ENCODE peak calls at places on chromosomes 11 and 22, in seven cellular contexts. A, P, R, G, I, M and F are unnamed samples.

GRCh38 chr11:131744847-131745246 is 374.4 kb downstream of the NTM start:
- DNase-seq in P (no peak), G (no peak), M (no peak), R (no peak), A (no peak), I (peak; percentile 58), F (no peak)

GRCh38 chr11:111720801-111721494 is 45.2 kb downstream of the PPP2R1B start:
- DNase-seq in A (no peak), I (no peak), M (no peak), G (no peak), R (no peak), P (no peak), F (no peak)

GRCh38 chr11:120924109-120924508 is 99.8 kb upstream of the TBCEL start:
- DNase-seq in I (no peak), R (no peak), P (no peak), G (no peak), A (no peak), M (no peak), F (no peak)

GRCh38 chr11:63764201-63764711 is 4.3 kb downstream of the ZFTA start:
- DNase-seq in M (no peak), P (no peak), R (no peak), G (no peak), A (no peak), I (no peak), F (no peak)

GRCh38 chr11:3217751-3218482 is 696 bp downstream of the MRGPRG start:
- DNase-seq in A (no peak), I (no peak), G (no peak), R (peak; percentile 78), M (no peak), P (no peak), F (no peak)

GRCh38 chr11:74321487-74322188 is 10.2 kb upstream of the P4HA3 start:
- DNase-seq in M (peak; percentile 29), I (peak; percentile 46), A (peak; percentile 12), R (no peak), G (no peak), P (no peak), F (no peak)

GRCh38 chr11:130612291-130612802 is 163.9 kb downstream of the ADAMTS15 start:
- DNase-seq in I (peak; percentile 52), R (no peak), G (no peak), A (no peak), P (no peak), M (no peak), F (no peak)

GRCh38 chr11:1807628-1807995 is 27.2 kb upstream of the SYT8 start:
- DNase-seq in R (no peak), I (no peak), P (no peak), M (no peak), G (no peak), A (no peak), F (no peak)

GRCh38 chr11:59429924-59430516 is 3.8 kb upstream of the OR5A2 start:
- DNase-seq in P (peak; percentile 56), R (no peak), A (peak; percentile 53), M (peak; percentile 15), I (peak; percentile 70), G (no peak), F (peak; percentile 32)

GRCh38 chr11:61510980-61511373 is 2.4 kb downstream of the LRRC10B start:
- DNase-seq in G (no peak), A (no peak), I (no peak), P (no peak), M (no peak), R (no peak), F (no peak)

GRCh38 chr11:13883042-13883441 is 79.5 kb upstream of the SPON1 start:
- DNase-seq in G (no peak), R (no peak), A (no peak), P (no peak), I (no peak), M (no peak), F (no peak)

GRCh38 chr22:28674121-28674563 is 5.5 kb downstream of the TTC28 start:
- DNase-seq in G (no peak), R (no peak), P (no peak), M (no peak), A (no peak), I (no peak), F (no peak)

GRCh38 chr22:43236401-43237166 is 49.6 kb upstream of the TTLL12 start:
- DNase-seq in G (no peak), P (no peak), R (no peak), M (peak; percentile 78), A (no peak), I (no peak), F (no peak)

GRCh38 chr11:69711824-69712801 is 8.3 kb upstream of the FGF19 start:
- DNase-seq in R (no peak), I (no peak), A (no peak), M (no peak), P (peak; percentile 75), G (no peak), F (no peak)

GRCh38 chr11:789951-790350 is at the start of gene CEND1:
- DNase-seq in R (no peak), I (peak; percentile 44), G (no peak), P (no peak), M (no peak), A (no peak), F (no peak)

GRCh38 chr11:110711776-110712642 is at the start of gene ARHGAP20:
- DNase-seq in I (peak; percentile 48), M (peak; percentile 53), P (no peak), G (no peak), R (peak; percentile 93), A (peak; percentile 6), F (no peak)

GRCh38 chr11:80330302-80330701 is 889.5 kb upstream of the TENM4 start:
- DNase-seq in R (no peak), G (no peak), M (no peak), I (peak; percentile 80), P (no peak), A (no peak), F (no peak)

GRCh38 chr11:13329670-13330401 is 52.2 kb downstream of the BMAL1 start:
- DNase-seq in R (no peak), M (peak; percentile 40), I (peak; percentile 75), P (no peak), A (no peak), G (peak; percentile 70), F (peak; percentile 76)

GRCh38 chr22:17774206-17774927 is at the start of gene BID:
- DNase-seq in I (peak; percentile 35), A (no peak), R (no peak), M (peak; percentile 54), P (no peak), G (no peak), F (no peak)

GRCh38 chr22:45071618-45072017 is 61.8 kb upstream of the PHF21B start:
- DNase-seq in I (no peak), P (no peak), G (no peak), A (no peak), R (no peak), M (no peak), F (no peak)

GRCh38 chr11:125036933-125037332 is 26.2 kb upstream of the SLC37A2 start:
- DNase-seq in P (no peak), G (no peak), A (no peak), R (no peak), I (peak; percentile 70), M (no peak), F (no peak)

GRCh38 chr11:121336279-121336947 is 43.8 kb downstream of the SC5D start:
- DNase-seq in P (no peak), R (no peak), M (no peak), G (no peak), A (no peak), I (no peak), F (no peak)

GRCh38 chr22:49913026-49913425 is 5.2 kb downstream of the ALG12 start:
- DNase-seq in R (no peak), A (no peak), G (no peak), I (no peak), P (no peak), M (no peak), F (no peak)

GRCh38 chr11:84800755-84801346 is 826.3 kb downstream of the DLG2 start:
- DNase-seq in M (no peak), G (no peak), R (no peak), A (peak; percentile 13), P (peak; percentile 12), I (peak; percentile 61), F (peak; percentile 33)

GRCh38 chr22:39117585-39118191 is 20.6 kb downstream of the APOBEC3H start:
- DNase-seq in G (no peak), P (peak; percentile 53), A (peak; percentile 60), M (peak; percentile 32), I (peak; percentile 63), R (no peak), F (no peak)

GRCh38 chr11:4531666-4532065 is 13.3 kb upstream of the OR52M1 start:
- DNase-seq in G (no peak), M (no peak), I (no peak), P (no peak), A (peak; percentile 24), R (no peak), F (no peak)

GRCh38 chr11:3177931-3178330 is 12.8 kb upstream of the OSBPL5 start:
- DNase-seq in G (no peak), I (no peak), P (no peak), R (no peak), M (no peak), A (no peak), F (no peak)

GRCh38 chr11:86408845-86409244 is 34.2 kb downstream of the CCDC81 start:
- DNase-seq in R (no peak), M (no peak), A (no peak), G (no peak), I (peak; percentile 9), P (no peak), F (no peak)

GRCh38 chr11:68146010-68146540 is 24.9 kb upstream of the CHKA start:
- DNase-seq in M (peak; percentile 85), A (peak; percentile 65), P (no peak), I (no peak), R (peak; percentile 95), G (peak; percentile 60), F (peak; percentile 93)

GRCh38 chr11:134206185-134206584 is 17.6 kb downstream of the NCAPD3 start:
- DNase-seq in I (no peak), A (no peak), P (no peak), M (no peak), G (no peak), R (no peak), F (no peak)

GRCh38 chr11:88603499-88603898 is 266.0 kb upstream of the CTSC start:
- DNase-seq in G (no peak), A (no peak), I (no peak), R (no peak), P (no peak), M (no peak), F (no peak)
- H3K4me3 ChIP-seq in G (no peak overlapping the region), A (no peak overlapping the region), I (no peak overlapping the region), R (no peak overlapping the region), P (no peak overlapping the region), M (no peak overlapping the region), F (no peak overlapping the region)

GRCh38 chr22:25395468-25395867 is 169.0 kb upstream of the GRK3 start:
- DNase-seq in P (no peak), M (no peak), I (no peak), A (no peak), R (no peak), G (no peak), F (no peak)
- H3K4me3 ChIP-seq in P (no peak overlapping the region), M (no peak overlapping the region), I (no peak overlapping the region), A (no peak overlapping the region), R (no peak overlapping the region), G (no peak overlapping the region), F (no peak overlapping the region)

GRCh38 chr11:27401760-27402316 is 38.8 kb upstream of the CCDC34 start:
- DNase-seq in R (no peak), A (peak; percentile 85), P (no peak), G (no peak), M (no peak), I (peak; percentile 54), F (no peak)
- H3K4me3 ChIP-seq in R (no peak overlapping the region), A (no peak overlapping the region), P (no peak overlapping the region), G (no peak overlapping the region), M (no peak overlapping the region), I (no peak overlapping the region), F (no peak overlapping the region)

GRCh38 chr11:75487366-75487765 is 38.4 kb downstream of the GDPD5 start:
- DNase-seq in P (no peak), A (no peak), M (no peak), I (no peak), R (no peak), G (no peak), F (no peak)
- H3K4me3 ChIP-seq in P (no peak overlapping the region), A (no peak overlapping the region), M (no peak overlapping the region), I (no peak overlapping the region), R (no peak overlapping the region), G (no peak overlapping the region), F (no peak overlapping the region)